ENCODE peak calls at places on chromosomes 13 and 19, in nine cellular contexts. V is esophagus squamous epithelium, A is HCT116, C is body of pancreas, I is suprapubic skin, G is tibial nerve, X is right lobe of liver, K is heart left ventricle, Y is uterus. T is an unnamed sample.

GRCh38 chr19:51166846-51167490 is 24.9 kb downstream of the SIGLEC7 start:
- DNase-seq in V (no peak), A (no peak), C (no peak), I (no peak), G (no peak), X (no peak), K (no peak), Y (no peak), T (peak; percentile 33)

GRCh38 chr13:35596299-35596698 is 119.8 kb upstream of the MAB21L1 start:
- DNase-seq in V (no peak), A (no peak), C (no peak), I (no peak), G (no peak), X (no peak), K (no peak), Y (no peak), T (no peak)

GRCh38 chr13:45472171-45472705 is 7.5 kb downstream of the COG3 start:
- DNase-seq in V (no peak), A (no peak), C (no peak), I (no peak), G (no peak), X (no peak), K (no peak), Y (no peak), T (no peak)

GRCh38 chr19:43607238-43608205 is 4.4 kb upstream of the SRRM5 start:
- DNase-seq in V (no peak), A (no peak), C (no peak), I (no peak), G (no peak), X (peak; percentile 52), K (no peak), Y (no peak), T (no peak)

GRCh38 chr19:10288662-10289166 is 1.0 kb upstream of the ICAM5 start:
- DNase-seq in V (no peak), A (peak; percentile 74), C (no peak), I (no peak), G (no peak), X (no peak), K (no peak), Y (no peak), T (no peak)

GRCh38 chr19:43747557-43748204 is 7.1 kb downstream of the SMG9 start:
- DNase-seq in V (no peak), A (no peak), C (no peak), I (no peak), G (no peak), X (no peak), K (no peak), Y (no peak), T (no peak)

GRCh38 chr19:30066781-30067759 is 125.0 kb downstream of the URI1 start:
- DNase-seq in V (no peak), A (no peak), C (no peak), I (no peak), G (no peak), X (no peak), K (no peak), Y (no peak), T (no peak)

GRCh38 chr19:53076984-53077383 is 26.2 kb downstream of the ZNF160 start:
- DNase-seq in V (no peak), A (no peak), C (peak; percentile 61), I (no peak), G (no peak), X (no peak), K (no peak), Y (peak; percentile 26), T (peak; percentile 89)

GRCh38 chr19:58575183-58576041 is 2.3 kb upstream of the MZF1 start:
- DNase-seq in V (no peak), A (peak; percentile 79), C (peak; percentile 91), I (peak; percentile 94), G (peak; percentile 76), X (peak; percentile 93), K (peak; percentile 94), Y (peak; percentile 90), T (peak; percentile 96)

GRCh38 chr19:32901504-32902161 is 32.1 kb upstream of the SLC7A9 start:
- DNase-seq in V (no peak), A (no peak), C (no peak), I (no peak), G (no peak), X (no peak), K (no peak), Y (no peak), T (no peak)

GRCh38 chr19:36051236-36051635 is 2.8 kb downstream of the THAP8 start:
- DNase-seq in V (no peak), A (peak; percentile 33), C (no peak), I (no peak), G (no peak), X (no peak), K (no peak), Y (no peak), T (no peak)

GRCh38 chr13:78319101-78319627 is 284.2 kb downstream of the POU4F1 start:
- DNase-seq in V (no peak), A (no peak), C (no peak), I (no peak), G (no peak), X (no peak), K (no peak), Y (no peak), T (no peak)

GRCh38 chr19:49020342-49020741 is 3.5 kb upstream of the LHB start:
- DNase-seq in V (no peak), A (no peak), C (peak; percentile 92), I (no peak), G (no peak), X (no peak), K (no peak), Y (no peak), T (no peak)

GRCh38 chr13:45949161-45949560 is 97.6 kb upstream of the SIAH3 start:
- DNase-seq in V (no peak), A (no peak), C (no peak), I (no peak), G (no peak), X (no peak), K (no peak), Y (no peak), T (no peak)

GRCh38 chr19:9792191-9793050 is 23.9 kb upstream of the ZNF846 start:
- DNase-seq in V (peak; percentile 96), A (no peak), C (peak; percentile 94), I (peak; percentile 98), G (peak; percentile 94), X (peak; percentile 97), K (peak; percentile 94), Y (peak; percentile 98), T (peak; percentile 97)

GRCh38 chr13:99816321-99816720 is 155.2 kb downstream of the ZIC5 start:
- DNase-seq in V (no peak), A (no peak), C (no peak), I (no peak), G (no peak), X (no peak), K (no peak), Y (no peak), T (no peak)

GRCh38 chr19:34732548-34733255 is 1.3 kb upstream of the ZNF181 start:
- DNase-seq in V (no peak), A (no peak), C (peak; percentile 31), I (no peak), G (no peak), X (no peak), K (no peak), Y (peak; percentile 28), T (no peak)

GRCh38 chr13:50613356-50613831 is 230.1 kb downstream of the DLEU7 start:
- DNase-seq in V (no peak), A (no peak), C (no peak), I (no peak), G (no peak), X (no peak), K (no peak), Y (no peak), T (no peak)
- TF ChIP-seq POLR2A in V (no peak), A (no peak), C (no peak), I (no peak), G (no peak), X (no peak), K (no peak), Y (no peak), T (no peak)

DNA sequence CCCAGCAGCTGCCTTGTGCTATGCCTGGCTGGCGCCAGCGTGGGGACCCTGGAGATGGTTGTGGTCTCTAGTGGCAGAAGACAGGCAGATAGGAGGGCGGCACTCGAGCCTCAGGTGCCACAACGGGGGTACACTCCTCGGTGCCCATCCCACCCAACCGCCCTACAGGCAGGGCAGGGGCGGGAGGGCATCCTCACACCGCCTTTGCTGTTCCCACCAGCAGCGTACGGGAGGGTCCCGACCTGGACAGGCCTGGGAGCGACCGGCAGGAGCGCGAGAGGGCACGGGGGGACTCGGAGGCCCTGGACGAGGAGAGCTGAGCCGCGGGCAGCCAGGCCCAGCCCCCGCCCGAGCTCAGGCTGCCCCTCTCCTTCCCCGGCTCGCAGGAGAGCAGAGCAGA is 16.6 kb downstream of the PLIN4 start:
- DNase-seq in V (no peak), A (no peak), C (no peak), I (no peak), G (no peak), X (no peak), K (no peak), Y (no peak), T (no peak)
- H3K36me3 ChIP-seq in V (peaks cover 19% of the 10 kb centered on the region), A (peaks cover 6% of the 10 kb centered on the region), C (peaks cover 4% of the 10 kb centered on the region), I (peaks cover 88% of the 10 kb centered on the region), G (peaks cover 100% of the 10 kb centered on the region), X (no peaks in the 10 kb centered on the region), K (peaks cover 92% of the 10 kb centered on the region), Y (no peaks in the 10 kb centered on the region), T (peaks cover 59% of the 10 kb centered on the region)

DNA sequence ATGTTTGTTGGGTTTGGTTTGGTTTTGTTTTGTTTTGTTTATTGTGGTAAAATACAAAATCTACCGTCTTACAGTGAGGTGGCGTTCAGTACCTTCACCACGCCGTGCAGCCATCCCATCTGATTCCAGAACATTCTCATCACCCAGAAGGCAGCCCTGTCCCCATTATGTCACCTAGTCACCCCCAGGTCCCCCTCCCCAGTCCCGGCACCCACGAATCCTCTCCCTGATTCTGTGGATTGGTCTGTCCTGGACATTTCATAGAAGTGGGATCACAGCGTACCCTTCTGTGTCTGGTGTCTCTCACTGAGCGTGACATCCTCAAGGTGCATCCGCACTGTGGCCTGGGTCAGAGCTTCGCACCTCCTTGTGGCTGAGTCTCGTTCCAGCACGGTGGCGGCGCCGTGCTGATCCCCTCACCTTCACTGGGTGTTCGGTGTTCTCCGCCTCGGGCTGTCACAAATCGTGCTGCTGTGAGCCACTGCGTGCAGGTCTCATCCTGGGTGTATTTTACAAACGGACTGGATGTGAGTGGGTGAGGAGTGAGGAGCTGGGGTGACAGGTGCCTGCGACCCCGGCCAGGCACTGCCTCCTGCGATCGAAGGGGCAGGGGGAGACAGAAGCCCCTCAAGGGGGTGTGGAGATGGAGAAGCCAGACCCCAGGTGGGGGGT is 580 bp upstream of the TEKTIP1 start:
- DNase-seq in V (no peak), A (no peak), C (no peak), I (no peak), G (no peak), X (no peak), K (no peak), Y (no peak), T (no peak)
- H3K27ac ChIP-seq in V (peak overlapping the region; percentile 28), A (peak overlapping the region; percentile 34), C (no peak overlapping the region), I (no peak overlapping the region), G (peak overlapping the region; percentile 96), X (no peak overlapping the region), K (no peak overlapping the region), Y (no peak overlapping the region), T (peak overlapping the region; percentile 82)

DNA sequence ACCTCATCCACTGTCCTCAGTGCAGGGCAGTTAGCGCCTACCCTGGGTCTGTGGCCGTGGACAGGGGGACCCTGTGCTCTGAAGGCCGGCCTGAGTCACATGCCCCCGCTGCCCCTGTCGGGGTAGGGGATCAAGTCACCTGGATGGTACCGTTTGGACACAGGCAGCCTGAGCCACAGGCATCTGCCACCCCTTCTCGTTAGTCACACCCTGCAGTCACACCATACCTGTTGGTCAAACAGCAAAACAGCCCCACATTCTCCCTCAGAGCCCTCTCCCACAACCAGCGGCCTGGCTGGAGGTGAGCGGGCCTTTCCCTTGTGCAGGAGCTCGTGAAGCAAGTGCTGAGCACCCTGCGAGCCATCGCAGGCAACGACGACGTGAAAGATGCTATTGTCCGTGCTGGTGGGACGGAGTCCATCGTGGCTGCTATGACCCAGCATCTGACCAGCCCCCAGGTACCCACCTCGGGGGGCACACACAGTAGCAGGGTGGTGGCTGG is 8.8 kb upstream of the SLC25A42 start:
- DNase-seq in V (no peak), A (no peak), C (no peak), I (no peak), G (no peak), X (no peak), K (peak; percentile 52), Y (no peak), T (no peak)
- TF ChIP-seq POLR2A in V (no peak), A (no peak), C (no peak), I (no peak), G (no peak), X (no peak), K (no peak), Y (no peak), T (no peak)

T was measured in adrenal gland.